ENCODE peak calls at places on chromosomes 3 and 15, in six cellular contexts. L is stimulated activated CD4-positive, alpha-beta T cell treated with anti-CD3 and anti-CD28 coated beads, TNF-alpha, amount 100 ng/mL, for 4 hours; S is CD4-positive, CD25-positive, alpha-beta regulatory T cell; F is activated naive CD4-positive, alpha-beta T cell treated with anti-CD3 and anti-CD28 coated beads, Interleukin-2, amount 10 ng/mL, durations not matched to agents 7 days and 5 days; K is ovary; E is T-helper 17 cell. M is an unnamed sample.
A peak's percentile ranks its signal among the peaks of the same experiment; 100 is the strongest.

GRCh38 chr15:92394327-92395175 is 870 bp downstream of the ST8SIA2 start:
- DNase-seq in L (no peak), S (no peak), F (no peak), K (no peak), E (no peak), M (no peak)

GRCh38 chr3:113242091-113242581 is 30.8 kb downstream of the BOC start:
- DNase-seq in L (no peak), S (no peak), F (no peak), K (no peak), E (no peak), M (peak; percentile 35)

GRCh38 chr3:72746412-72747411 is 101.5 kb downstream of the SHQ1 start:
- DNase-seq in L (no peak), S (no peak), F (no peak), K (no peak), E (no peak), M (no peak)

GRCh38 chr15:58462547-58462946 is 30.8 kb downstream of the LIPC start:
- DNase-seq in L (no peak), S (no peak), F (no peak), K (no peak), E (no peak), M (no peak)

GRCh38 chr3:196604548-196604947 is 34.9 kb upstream of the NRROS start:
- DNase-seq in L (no peak), S (peak; percentile 39), F (peak; percentile 83), K (no peak), E (no peak), M (peak; percentile 83)

GRCh38 chr3:189853906-189854305 is 222.7 kb downstream of the TP63 start:
- DNase-seq in L (no peak), S (no peak), F (no peak), K (no peak), E (no peak), M (no peak)

GRCh38 chr3:143286392-143287010 is 166.9 kb downstream of the CHST2 start:
- DNase-seq in L (no peak), S (no peak), F (no peak), K (no peak), E (no peak), M (no peak)

GRCh38 chr3:50550079-50550736 is 17.3 kb downstream of the C3orf18 start:
- DNase-seq in L (peak; percentile 46), S (peak; percentile 38), F (peak; percentile 79), K (peak; percentile 66), E (peak; percentile 35), M (peak; percentile 35)

GRCh38 chr15:76340802-76341365 is 4.3 kb downstream of the ISL2 start:
- DNase-seq in L (no peak), S (no peak), F (peak; percentile 55), K (no peak), E (peak; percentile 30), M (no peak)

GRCh38 chr15:77042955-77043920 is 27.7 kb downstream of the TSPAN3 start:
- DNase-seq in L (no peak), S (no peak), F (no peak), K (no peak), E (no peak), M (no peak)

M was measured in Jurkat, Clone E6-1.